ENCODE peak calls at places on chromosome 7, in seven cellular contexts. L, U, V, N, A, T and S are unnamed samples.

GRCh38 chr7:75679060-75679459 is 59.7 kb downstream of the HIP1 start:
- DNase-seq in V (no peak), U (no peak), A (no peak), N (no peak), L (no peak), T (no peak), S (no peak)

GRCh38 chr7:142898377-142899235 is 13.1 kb upstream of the TRPV6 start:
- DNase-seq in T (no peak), V (peak; percentile 15), A (peak; percentile 25), U (no peak), N (no peak), L (no peak), S (no peak)

GRCh38 chr7:123795917-123796316 is 47.1 kb upstream of the WASL start:
- DNase-seq in L (no peak), N (no peak), T (no peak), A (no peak), V (no peak), U (no peak), S (no peak)

GRCh38 chr7:151903249-151904032 is 26.5 kb upstream of the PRKAG2 start:
- DNase-seq in L (no peak), U (no peak), A (no peak), N (no peak), V (no peak), T (no peak), S (no peak)

GRCh38 chr7:19508124-19508523 is 200.7 kb downstream of the POLR1F start:
- DNase-seq in A (no peak), L (no peak), V (no peak), T (no peak), U (no peak), N (peak; percentile 12), S (no peak)

GRCh38 chr7:105257338-105257737 is 131.4 kb downstream of the SRPK2 start:
- DNase-seq in A (peak; percentile 30), L (no peak), T (no peak), U (no peak), N (no peak), V (no peak), S (no peak)

GRCh38 chr7:142094861-142095260 is 16.7 kb upstream of the MGAM2 start:
- DNase-seq in L (no peak), A (no peak), U (no peak), T (no peak), N (no peak), V (no peak), S (no peak)

GRCh38 chr7:50119815-50120637 is 27.0 kb upstream of the ZPBP start:
- DNase-seq in A (peak; percentile 19), N (no peak), L (no peak), V (peak; percentile 75), U (no peak), T (no peak), S (no peak)

GRCh38 chr7:126462405-126462804 is 790.3 kb downstream of the GRM8 start:
- DNase-seq in U (no peak), N (no peak), A (no peak), V (no peak), T (no peak), L (no peak), S (no peak)

GRCh38 chr7:9981950-9982349 is 991.7 kb upstream of the PHF14 start:
- DNase-seq in V (no peak), N (no peak), T (no peak), L (no peak), U (no peak), A (no peak), S (no peak)

GRCh38 chr7:33813331-33813730 is 92.0 kb upstream of the BMPER start:
- DNase-seq in T (no peak), N (peak; percentile 62), V (no peak), L (no peak), U (no peak), A (no peak), S (no peak)

GRCh38 chr7:299628-300027 is 9.7 kb downstream of the FOXL3 start:
- DNase-seq in N (no peak), T (peak; percentile 19), L (no peak), V (no peak), U (no peak), A (no peak), S (no peak)

GRCh38 chr7:79652619-79653018 is 199.2 kb upstream of the MAGI2 start:
- DNase-seq in U (no peak), A (no peak), L (no peak), V (no peak), N (peak; percentile 27), T (no peak), S (no peak)

GRCh38 chr7:87599336-87599735 is 1.3 kb downstream of the ABCB1 start:
- DNase-seq in T (no peak), L (no peak), V (no peak), N (no peak), U (no peak), A (no peak), S (no peak)

GRCh38 chr7:13947535-13947934 is 41.9 kb downstream of the ETV1 start:
- DNase-seq in V (no peak), T (no peak), L (no peak), U (no peak), N (no peak), A (no peak), S (no peak)

GRCh38 chr7:3404490-3404889 is 103.4 kb downstream of the SDK1 start:
- DNase-seq in V (no peak), N (peak; percentile 8), T (no peak), A (peak; percentile 74), L (no peak), U (no peak), S (no peak)

GRCh38 chr7:83611776-83612175 is 37.2 kb downstream of the SEMA3E start:
- DNase-seq in V (peak; percentile 17), L (no peak), A (no peak), N (no peak), T (no peak), U (no peak), S (no peak)

GRCh38 chr7:89028319-89028718 is 232.8 kb upstream of the TEX47 start:
- DNase-seq in T (no peak), N (no peak), A (no peak), L (no peak), U (no peak), V (no peak), S (no peak)

DNA sequence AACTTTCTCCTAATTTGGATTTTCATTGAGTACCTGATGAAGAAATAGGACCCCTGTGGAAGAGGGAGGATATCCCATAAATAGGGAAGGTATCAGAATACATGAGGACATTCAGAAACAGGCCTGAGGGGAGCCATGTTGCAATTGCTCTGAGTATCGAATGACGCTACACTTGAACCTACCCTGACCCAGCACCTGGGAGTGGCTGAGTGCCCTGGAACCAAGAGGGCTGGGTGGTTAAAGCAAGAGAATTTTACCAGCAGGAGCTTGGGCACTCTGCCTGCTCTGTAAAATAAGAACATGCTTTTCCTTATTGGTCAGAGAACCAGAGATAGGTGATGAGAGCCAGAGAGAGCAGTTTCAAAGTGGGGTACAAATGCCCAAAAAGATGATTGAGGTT is 7.2 kb downstream of the NEUROD6 start:
- DNase-seq in A (no peak), L (no peak), T (no peak), U (no peak), N (no peak), V (no peak), S (no peak)
- TF ChIP-seq CTCF in A (no peak), L (no peak), T (no peak), U (no peak), N (no peak), V (no peak), S (no peak)

GRCh38 chr7:24821045-24821853 is 64.0 kb upstream of the GSDME start:
- DNase-seq in V (no peak), U (peak; percentile 22), N (peak; percentile 81), A (peak; percentile 96), T (no peak), L (peak; percentile 96), S (peak; percentile 37)
- TF ChIP-seq CTCF in V (no peak), U (peak; percentile 13), N (peak; percentile 42), A (peak; percentile 14), T (no peak), L (no peak), S (no peak)

DNA sequence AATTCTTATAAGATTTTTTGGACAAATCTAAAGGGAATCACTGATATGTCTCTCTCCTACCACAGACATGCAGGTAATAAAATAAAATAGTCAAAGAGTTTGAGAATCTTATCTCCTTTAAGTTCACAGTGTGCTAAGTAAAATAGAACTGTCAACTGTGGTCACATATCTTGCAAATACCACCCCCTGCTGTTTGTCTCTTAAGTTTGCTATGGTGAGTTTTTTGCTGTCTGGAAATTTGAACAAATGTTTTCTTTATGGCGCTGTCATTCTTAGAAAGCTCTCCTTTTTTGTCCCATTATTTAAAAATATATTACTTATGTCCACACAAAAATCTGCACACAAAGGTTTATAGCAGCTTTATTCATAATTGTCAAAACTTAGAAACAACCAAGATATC is 19.6 kb downstream of the GIMAP5 start:
- DNase-seq in V (peak; percentile 32), A (peak; percentile 25), U (no peak), L (no peak), T (no peak), N (no peak), S (no peak)
- TF ChIP-seq CTCF in V (peak; percentile 38), A (peak; percentile 53), U (peak; percentile 73), L (no peak), T (no peak), N (no peak), S (no peak)

GRCh38 chr7:37916673-37917660 is at the start of gene SFRP4:
- DNase-seq in N (peak; percentile 62), L (no peak), V (peak; percentile 84), A (peak; percentile 78), U (peak; percentile 57), T (no peak), S (no peak)

GRCh38 chr7:37920305-37920618 is 178 bp upstream of the EPDR1 start:
- DNase-seq in T (no peak), L (no peak), V (no peak), U (no peak), N (no peak), A (no peak), S (no peak)

GRCh38 chr7:37920619-37921339 is at the start of gene EPDR1:
- DNase-seq in L (no peak), A (peak; percentile 78), N (no peak), U (peak; percentile 43), V (peak; percentile 71), T (no peak), S (no peak)

GRCh38 chr7:37916017-37916672 is 472 bp downstream of the SFRP4 start:
- DNase-seq in A (no peak), V (peak; percentile 62), L (no peak), N (no peak), U (peak; percentile 25), T (no peak), S (no peak)

GRCh38 chr7:37918526-37918925 is 1.9 kb upstream of the SFRP4 start:
- DNase-seq in T (no peak), L (no peak), V (peak; percentile 39), N (no peak), U (no peak), A (no peak), S (no peak)
- TF ChIP-seq CTCF in T (no peak), L (no peak), V (peak; percentile 70), N (no peak), U (peak; percentile 20), A (peak; percentile 19), S (no peak)

DNA sequence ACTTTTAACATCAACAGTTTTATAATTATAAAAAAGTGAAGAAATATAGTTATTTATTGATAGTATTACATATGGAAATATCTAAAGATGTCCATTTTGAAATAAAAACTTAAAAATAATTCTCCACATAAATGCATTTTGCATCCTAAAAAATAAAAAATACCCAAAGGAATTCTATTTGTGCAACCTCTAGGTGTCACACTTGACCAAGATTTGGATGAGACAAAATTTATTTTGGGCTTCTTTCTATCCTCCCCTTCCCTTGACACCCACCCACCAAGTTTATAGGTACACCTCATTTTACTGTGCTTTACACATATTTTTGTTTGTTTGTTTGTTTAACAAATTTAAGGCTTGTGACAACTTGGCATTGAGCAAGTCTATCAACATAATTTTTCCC is 3.3 kb upstream of the THSD7A start:
- DNase-seq in N (peak; percentile 23), A (peak; percentile 32), V (peak; percentile 56), U (no peak), T (no peak), L (no peak), S (no peak)
- TF ChIP-seq CTCF in N (peak; percentile 3), A (peak; percentile 74), V (peak; percentile 63), U (peak; percentile 33), T (no peak), L (no peak), S (no peak)